ENCODE peak calls at places on chromosomes 16 and 17, in ten cellular contexts. One of them, this sample, is unnamed.

GRCh38 chr17:44733753-44734152 is 25.0 kb upstream of the ADAM11 start:
- DNase-seq in non-pigmented ciliary epithelial cell: no peak
- DNase-seq in stimulated activated CD8-positive, alpha-beta memory T cell treated with anti-CD3 and anti-CD28 coated beads, Interleukin-7, amount 100 ng/mL, for 1 hour: no peak
- DNase-seq in tibial artery: no peak
- DNase-seq in RWPE1: peak; percentile 20
- DNase-seq in NCI-H774: no peak
- DNase-seq in iPS DF 19.7: no peak
- DNase-seq in iPS-NIHi11: peak; percentile 72
- DNase-seq in small intestine: no peak
- DNase-seq in Right ventricle myocardium superior: no peak
- DNase-seq in this sample: no peak

GRCh38 chr17:81967533-81968395 is 6.8 kb upstream of the NOTUM start:
- DNase-seq in non-pigmented ciliary epithelial cell: peak; percentile 11
- DNase-seq in stimulated activated CD8-positive, alpha-beta memory T cell treated with anti-CD3 and anti-CD28 coated beads, Interleukin-7, amount 100 ng/mL, for 1 hour: peak; percentile 60
- DNase-seq in tibial artery: no peak
- DNase-seq in RWPE1: peak; percentile 22
- DNase-seq in NCI-H774: peak; percentile 72
- DNase-seq in iPS DF 19.7: peak; percentile 61
- DNase-seq in iPS-NIHi11: peak; percentile 89
- DNase-seq in small intestine: peak; percentile 80
- DNase-seq in Right ventricle myocardium superior: peak; percentile 86
- DNase-seq in this sample: peak; percentile 86

GRCh38 chr16:4718466-4718865 is 15.6 kb downstream of the ANKS3 start:
- DNase-seq in non-pigmented ciliary epithelial cell: no peak
- DNase-seq in stimulated activated CD8-positive, alpha-beta memory T cell treated with anti-CD3 and anti-CD28 coated beads, Interleukin-7, amount 100 ng/mL, for 1 hour: no peak
- DNase-seq in tibial artery: no peak
- DNase-seq in RWPE1: no peak
- DNase-seq in NCI-H774: no peak
- DNase-seq in iPS DF 19.7: no peak
- DNase-seq in iPS-NIHi11: no peak
- DNase-seq in small intestine: no peak
- DNase-seq in Right ventricle myocardium superior: no peak
- DNase-seq in this sample: no peak

GRCh38 chr16:28163699-28164584 is 47.8 kb downstream of the XPO6 start:
- DNase-seq in non-pigmented ciliary epithelial cell: no peak
- DNase-seq in stimulated activated CD8-positive, alpha-beta memory T cell treated with anti-CD3 and anti-CD28 coated beads, Interleukin-7, amount 100 ng/mL, for 1 hour: no peak
- DNase-seq in tibial artery: no peak
- DNase-seq in RWPE1: no peak
- DNase-seq in NCI-H774: no peak
- DNase-seq in iPS DF 19.7: no peak
- DNase-seq in iPS-NIHi11: no peak
- DNase-seq in small intestine: no peak
- DNase-seq in Right ventricle myocardium superior: no peak
- DNase-seq in this sample: no peak

GRCh38 chr16:86101135-86101911 is 202.4 kb downstream of the IRF8 start:
- DNase-seq in non-pigmented ciliary epithelial cell: no peak
- DNase-seq in stimulated activated CD8-positive, alpha-beta memory T cell treated with anti-CD3 and anti-CD28 coated beads, Interleukin-7, amount 100 ng/mL, for 1 hour: no peak
- DNase-seq in tibial artery: peak; percentile 44
- DNase-seq in RWPE1: no peak
- DNase-seq in NCI-H774: no peak
- DNase-seq in iPS DF 19.7: no peak
- DNase-seq in iPS-NIHi11: no peak
- DNase-seq in small intestine: no peak
- DNase-seq in Right ventricle myocardium superior: no peak
- DNase-seq in this sample: no peak

GRCh38 chr16:10756574-10756973 is 12.9 kb downstream of the NUBP1 start:
- DNase-seq in non-pigmented ciliary epithelial cell: no peak
- DNase-seq in stimulated activated CD8-positive, alpha-beta memory T cell treated with anti-CD3 and anti-CD28 coated beads, Interleukin-7, amount 100 ng/mL, for 1 hour: no peak
- DNase-seq in tibial artery: peak; percentile 88
- DNase-seq in RWPE1: no peak
- DNase-seq in NCI-H774: no peak
- DNase-seq in iPS DF 19.7: no peak
- DNase-seq in iPS-NIHi11: no peak
- DNase-seq in small intestine: no peak
- DNase-seq in Right ventricle myocardium superior: no peak
- DNase-seq in this sample: no peak

GRCh38 chr16:2022723-2023097 is 3.1 kb downstream of the NPW start:
- DNase-seq in non-pigmented ciliary epithelial cell: no peak
- DNase-seq in stimulated activated CD8-positive, alpha-beta memory T cell treated with anti-CD3 and anti-CD28 coated beads, Interleukin-7, amount 100 ng/mL, for 1 hour: no peak
- DNase-seq in tibial artery: no peak
- DNase-seq in RWPE1: peak; percentile 20
- DNase-seq in NCI-H774: no peak
- DNase-seq in iPS DF 19.7: no peak
- DNase-seq in iPS-NIHi11: peak; percentile 77
- DNase-seq in small intestine: no peak
- DNase-seq in Right ventricle myocardium superior: no peak
- DNase-seq in this sample: peak; percentile 73

GRCh38 chr17:13541032-13541480 is 60.7 kb downstream of the HS3ST3A1 start:
- DNase-seq in non-pigmented ciliary epithelial cell: peak; percentile 93
- DNase-seq in stimulated activated CD8-positive, alpha-beta memory T cell treated with anti-CD3 and anti-CD28 coated beads, Interleukin-7, amount 100 ng/mL, for 1 hour: no peak
- DNase-seq in tibial artery: no peak
- DNase-seq in RWPE1: peak; percentile 80
- DNase-seq in NCI-H774: no peak
- DNase-seq in iPS DF 19.7: no peak
- DNase-seq in iPS-NIHi11: no peak
- DNase-seq in small intestine: no peak
- DNase-seq in Right ventricle myocardium superior: no peak
- DNase-seq in this sample: peak; percentile 95

GRCh38 chr16:14202697-14203096 is 131.6 kb downstream of the MRTFB start:
- DNase-seq in non-pigmented ciliary epithelial cell: no peak
- DNase-seq in stimulated activated CD8-positive, alpha-beta memory T cell treated with anti-CD3 and anti-CD28 coated beads, Interleukin-7, amount 100 ng/mL, for 1 hour: no peak
- DNase-seq in tibial artery: no peak
- DNase-seq in RWPE1: no peak
- DNase-seq in NCI-H774: peak; percentile 89
- DNase-seq in iPS DF 19.7: no peak
- DNase-seq in iPS-NIHi11: no peak
- DNase-seq in small intestine: peak; percentile 71
- DNase-seq in Right ventricle myocardium superior: no peak
- DNase-seq in this sample: no peak

GRCh38 chr17:73643012-73643845 is 1.0 kb downstream of the SDK2 start:
- DNase-seq in non-pigmented ciliary epithelial cell: no peak
- DNase-seq in stimulated activated CD8-positive, alpha-beta memory T cell treated with anti-CD3 and anti-CD28 coated beads, Interleukin-7, amount 100 ng/mL, for 1 hour: no peak
- DNase-seq in tibial artery: no peak
- DNase-seq in RWPE1: peak; percentile 42
- DNase-seq in NCI-H774: peak; percentile 78
- DNase-seq in iPS DF 19.7: no peak
- DNase-seq in iPS-NIHi11: peak; percentile 60
- DNase-seq in small intestine: no peak
- DNase-seq in Right ventricle myocardium superior: no peak
- DNase-seq in this sample: no peak

GRCh38 chr17:58329035-58329807 is 626 bp upstream of the TSPOAP1 start:
- DNase-seq in non-pigmented ciliary epithelial cell: no peak
- DNase-seq in stimulated activated CD8-positive, alpha-beta memory T cell treated with anti-CD3 and anti-CD28 coated beads, Interleukin-7, amount 100 ng/mL, for 1 hour: no peak
- DNase-seq in tibial artery: no peak
- DNase-seq in RWPE1: no peak
- DNase-seq in NCI-H774: no peak
- DNase-seq in iPS DF 19.7: no peak
- DNase-seq in iPS-NIHi11: no peak
- DNase-seq in small intestine: no peak
- DNase-seq in Right ventricle myocardium superior: no peak
- DNase-seq in this sample: no peak

GRCh38 chr16:56984639-56985038 is 4.7 kb upstream of the NLRC5 start:
- DNase-seq in non-pigmented ciliary epithelial cell: no peak
- DNase-seq in stimulated activated CD8-positive, alpha-beta memory T cell treated with anti-CD3 and anti-CD28 coated beads, Interleukin-7, amount 100 ng/mL, for 1 hour: no peak
- DNase-seq in tibial artery: peak; percentile 11
- DNase-seq in RWPE1: no peak
- DNase-seq in NCI-H774: no peak
- DNase-seq in iPS DF 19.7: no peak
- DNase-seq in iPS-NIHi11: no peak
- DNase-seq in small intestine: peak; percentile 40
- DNase-seq in Right ventricle myocardium superior: no peak
- DNase-seq in this sample: no peak

GRCh38 chr16:15954814-15955151 is 5.4 kb downstream of the ABCC1 start:
- DNase-seq in non-pigmented ciliary epithelial cell: no peak
- DNase-seq in stimulated activated CD8-positive, alpha-beta memory T cell treated with anti-CD3 and anti-CD28 coated beads, Interleukin-7, amount 100 ng/mL, for 1 hour: no peak
- DNase-seq in tibial artery: peak; percentile 78
- DNase-seq in RWPE1: no peak
- DNase-seq in NCI-H774: no peak
- DNase-seq in iPS DF 19.7: no peak
- DNase-seq in iPS-NIHi11: no peak
- DNase-seq in small intestine: no peak
- DNase-seq in Right ventricle myocardium superior: no peak
- DNase-seq in this sample: no peak

GRCh38 chr17:1412185-1413110 is 12.4 kb upstream of the YWHAE start:
- DNase-seq in non-pigmented ciliary epithelial cell: no peak
- DNase-seq in stimulated activated CD8-positive, alpha-beta memory T cell treated with anti-CD3 and anti-CD28 coated beads, Interleukin-7, amount 100 ng/mL, for 1 hour: no peak
- DNase-seq in tibial artery: no peak
- DNase-seq in RWPE1: no peak
- DNase-seq in NCI-H774: no peak
- DNase-seq in iPS DF 19.7: no peak
- DNase-seq in iPS-NIHi11: no peak
- DNase-seq in small intestine: peak; percentile 54
- DNase-seq in Right ventricle myocardium superior: no peak
- DNase-seq in this sample: no peak

GRCh38 chr16:89320717-89321501 is 103.4 kb downstream of the ZNF778 start:
- DNase-seq in non-pigmented ciliary epithelial cell: no peak
- DNase-seq in stimulated activated CD8-positive, alpha-beta memory T cell treated with anti-CD3 and anti-CD28 coated beads, Interleukin-7, amount 100 ng/mL, for 1 hour: no peak
- DNase-seq in tibial artery: no peak
- DNase-seq in RWPE1: peak; percentile 55
- DNase-seq in NCI-H774: no peak
- DNase-seq in iPS DF 19.7: no peak
- DNase-seq in iPS-NIHi11: peak; percentile 83
- DNase-seq in small intestine: peak; percentile 84
- DNase-seq in Right ventricle myocardium superior: peak; percentile 80
- DNase-seq in this sample: peak; percentile 79

GRCh38 chr17:27802033-27802432 is 1.7 kb upstream of the NOS2 start:
- DNase-seq in non-pigmented ciliary epithelial cell: no peak
- DNase-seq in stimulated activated CD8-positive, alpha-beta memory T cell treated with anti-CD3 and anti-CD28 coated beads, Interleukin-7, amount 100 ng/mL, for 1 hour: no peak
- DNase-seq in tibial artery: no peak
- DNase-seq in RWPE1: no peak
- DNase-seq in NCI-H774: no peak
- DNase-seq in iPS DF 19.7: no peak
- DNase-seq in iPS-NIHi11: no peak
- DNase-seq in small intestine: no peak
- DNase-seq in Right ventricle myocardium superior: no peak
- DNase-seq in this sample: no peak

GRCh38 chr16:56662357-56663354 is 4.9 kb downstream of the MT1F start:
- DNase-seq in non-pigmented ciliary epithelial cell: no peak
- DNase-seq in stimulated activated CD8-positive, alpha-beta memory T cell treated with anti-CD3 and anti-CD28 coated beads, Interleukin-7, amount 100 ng/mL, for 1 hour: no peak
- DNase-seq in tibial artery: no peak
- DNase-seq in RWPE1: no peak
- DNase-seq in NCI-H774: no peak
- DNase-seq in iPS DF 19.7: no peak
- DNase-seq in iPS-NIHi11: no peak
- DNase-seq in small intestine: no peak
- DNase-seq in Right ventricle myocardium superior: no peak
- DNase-seq in this sample: no peak

GRCh38 chr17:50871898-50872297 is 5.7 kb upstream of the TOB1 start:
- DNase-seq in non-pigmented ciliary epithelial cell: no peak
- DNase-seq in stimulated activated CD8-positive, alpha-beta memory T cell treated with anti-CD3 and anti-CD28 coated beads, Interleukin-7, amount 100 ng/mL, for 1 hour: no peak
- DNase-seq in tibial artery: no peak
- DNase-seq in RWPE1: no peak
- DNase-seq in NCI-H774: no peak
- DNase-seq in iPS DF 19.7: no peak
- DNase-seq in iPS-NIHi11: no peak
- DNase-seq in small intestine: no peak
- DNase-seq in Right ventricle myocardium superior: no peak
- DNase-seq in this sample: no peak

GRCh38 chr17:30831663-30832437 is at the start of gene ATAD5:
- DNase-seq in non-pigmented ciliary epithelial cell: peak; percentile 55
- DNase-seq in stimulated activated CD8-positive, alpha-beta memory T cell treated with anti-CD3 and anti-CD28 coated beads, Interleukin-7, amount 100 ng/mL, for 1 hour: peak; percentile 74
- DNase-seq in tibial artery: peak; percentile 94
- DNase-seq in RWPE1: peak; percentile 86
- DNase-seq in NCI-H774: peak; percentile 93
- DNase-seq in iPS DF 19.7: peak; percentile 63
- DNase-seq in iPS-NIHi11: peak; percentile 88
- DNase-seq in small intestine: peak; percentile 91
- DNase-seq in Right ventricle myocardium superior: peak; percentile 96
- DNase-seq in this sample: peak; percentile 89

GRCh38 chr17:78294776-78295175 is 63.3 kb downstream of the TMEM235 start:
- DNase-seq in non-pigmented ciliary epithelial cell: no peak
- DNase-seq in stimulated activated CD8-positive, alpha-beta memory T cell treated with anti-CD3 and anti-CD28 coated beads, Interleukin-7, amount 100 ng/mL, for 1 hour: no peak
- DNase-seq in tibial artery: no peak
- DNase-seq in RWPE1: peak; percentile 79
- DNase-seq in NCI-H774: no peak
- DNase-seq in iPS DF 19.7: no peak
- DNase-seq in iPS-NIHi11: no peak
- DNase-seq in small intestine: no peak
- DNase-seq in Right ventricle myocardium superior: no peak
- DNase-seq in this sample: no peak

GRCh38 chr17:66165537-66166123 is 26.3 kb downstream of the CEP112 start:
- DNase-seq in non-pigmented ciliary epithelial cell: peak; percentile 34
- DNase-seq in stimulated activated CD8-positive, alpha-beta memory T cell treated with anti-CD3 and anti-CD28 coated beads, Interleukin-7, amount 100 ng/mL, for 1 hour: no peak
- DNase-seq in tibial artery: no peak
- DNase-seq in RWPE1: peak; percentile 54
- DNase-seq in NCI-H774: peak; percentile 69
- DNase-seq in iPS DF 19.7: no peak
- DNase-seq in iPS-NIHi11: peak; percentile 56
- DNase-seq in small intestine: peak; percentile 53
- DNase-seq in Right ventricle myocardium superior: no peak
- DNase-seq in this sample: peak; percentile 47

GRCh38 chr16:87235810-87236515 is 81.2 kb downstream of the C16orf95 start:
- DNase-seq in non-pigmented ciliary epithelial cell: no peak
- DNase-seq in stimulated activated CD8-positive, alpha-beta memory T cell treated with anti-CD3 and anti-CD28 coated beads, Interleukin-7, amount 100 ng/mL, for 1 hour: no peak
- DNase-seq in tibial artery: peak; percentile 52
- DNase-seq in RWPE1: no peak
- DNase-seq in NCI-H774: no peak
- DNase-seq in iPS DF 19.7: no peak
- DNase-seq in iPS-NIHi11: peak; percentile 42
- DNase-seq in small intestine: no peak
- DNase-seq in Right ventricle myocardium superior: no peak
- DNase-seq in this sample: no peak

GRCh38 chr16:68227850-68228553 is 7.9 kb downstream of the ESRP2 start:
- DNase-seq in non-pigmented ciliary epithelial cell: no peak
- DNase-seq in stimulated activated CD8-positive, alpha-beta memory T cell treated with anti-CD3 and anti-CD28 coated beads, Interleukin-7, amount 100 ng/mL, for 1 hour: no peak
- DNase-seq in tibial artery: peak; percentile 29
- DNase-seq in RWPE1: no peak
- DNase-seq in NCI-H774: no peak
- DNase-seq in iPS DF 19.7: no peak
- DNase-seq in iPS-NIHi11: no peak
- DNase-seq in small intestine: no peak
- DNase-seq in Right ventricle myocardium superior: no peak
- DNase-seq in this sample: no peak

GRCh38 chr17:75995385-75995925 is 5.2 kb upstream of the CDK3 start:
- DNase-seq in non-pigmented ciliary epithelial cell: no peak
- DNase-seq in stimulated activated CD8-positive, alpha-beta memory T cell treated with anti-CD3 and anti-CD28 coated beads, Interleukin-7, amount 100 ng/mL, for 1 hour: no peak
- DNase-seq in tibial artery: peak; percentile 45
- DNase-seq in RWPE1: no peak
- DNase-seq in NCI-H774: no peak
- DNase-seq in iPS DF 19.7: no peak
- DNase-seq in iPS-NIHi11: peak; percentile 8
- DNase-seq in small intestine: peak; percentile 64
- DNase-seq in Right ventricle myocardium superior: peak; percentile 4
- DNase-seq in this sample: no peak